ENCODE peak calls at places on chromosomes 3 and 15, in six cellular contexts. N is CD8-positive, alpha-beta T cell; T is NCI-H1105; A is activated naive CD8-positive, alpha-beta T cell treated with anti-CD3 and anti-CD28 coated beads, Interleukin-2, amount 50 U/mL, for 24 hours; G is NCI-H345; B is HL-60. Q is an unnamed sample.

GRCh38 chr3:33900809-33901505 is 102.5 kb downstream of the PDCD6IP start:
- DNase-seq in G (no peak), N (no peak), A (no peak), T (no peak), B (no peak), Q (no peak)

GRCh38 chr3:112078125-112079083 is 7.8 kb upstream of the C3orf52 start:
- DNase-seq in G (no peak), A (no peak), N (no peak), T (no peak), B (no peak), Q (no peak)

GRCh38 chr3:18378218-18378617 is 46.9 kb downstream of the SATB1 start:
- DNase-seq in T (peak), B (no peak), A (no peak), G (peak), N (no peak), Q (no peak)

GRCh38 chr15:67521770-67522568 is 1.0 kb downstream of the C15orf61 start:
- DNase-seq in N (no peak), A (no peak), B (no peak), G (peak), T (no peak), Q (no peak)

GRCh38 chr3:151925876-151926275 is 52.4 kb downstream of the SUCNR1 start:
- DNase-seq in G (no peak), B (no peak), A (no peak), T (no peak), N (no peak), Q (peak)

GRCh38 chr3:37906734-37907282 is 45.1 kb downstream of the CTDSPL start:
- DNase-seq in B (no peak), N (no peak), G (no peak), A (peak), T (no peak), Q (no peak)

GRCh38 chr3:13058346-13059120 is 14.7 kb downstream of the IQSEC1 start:
- DNase-seq in N (no peak), A (no peak), T (no peak), G (no peak), B (no peak), Q (no peak)

GRCh38 chr15:29064290-29064689 is 178.5 kb downstream of the APBA2 start:
- DNase-seq in T (no peak), A (no peak), N (no peak), B (no peak), G (no peak), Q (no peak)

GRCh38 chr3:159804726-159805410 is 183.8 kb upstream of the IL12A start:
- DNase-seq in A (peak), G (peak), B (no peak), T (peak), N (no peak), Q (no peak)

GRCh38 chr15:57355259-57355658 is 21.0 kb upstream of the CGNL1 start:
- DNase-seq in A (no peak), G (no peak), T (peak), B (no peak), N (no peak), Q (no peak)

GRCh38 chr15:88776646-88777045 is 26.6 kb upstream of the ACAN start:
- DNase-seq in B (no peak), T (no peak), A (no peak), N (no peak), G (no peak), Q (no peak)

GRCh38 chr15:100863406-100864198 is 16.0 kb upstream of the ALDH1A3 start:
- DNase-seq in A (no peak), G (no peak), T (no peak), N (no peak), B (no peak), Q (peak)

GRCh38 chr3:141686477-141687280 is 51.4 kb upstream of the RNF7 start:
- DNase-seq in T (peak), G (no peak), N (no peak), B (no peak), A (no peak), Q (peak)

GRCh38 chr15:93034512-93034911 is 54.5 kb downstream of the RGMA start:
- DNase-seq in N (no peak), A (no peak), B (no peak), G (no peak), T (no peak), Q (no peak)

GRCh38 chr15:63979227-63979793 is 67.0 kb downstream of the DAPK2 start:
- DNase-seq in B (no peak), G (no peak), N (no peak), T (no peak), A (no peak), Q (peak)

GRCh38 chr15:38389924-38390542 is 63.9 kb upstream of the FAM98B start:
- DNase-seq in N (peak), G (peak), B (peak), T (no peak), A (peak), Q (no peak)

GRCh38 chr3:172120912-172121311 is 81.5 kb downstream of the FNDC3B start:
- DNase-seq in B (no peak), T (no peak), N (no peak), G (no peak), A (no peak), Q (no peak)

GRCh38 chr3:178712247-178712646 is 176.0 kb downstream of the KCNMB2 start:
- DNase-seq in A (no peak), N (no peak), G (no peak), B (no peak), T (no peak), Q (no peak)

GRCh38 chr15:50906954-50907865 is 1.3 kb upstream of the AP4E1 start:
- DNase-seq in B (no peak), G (no peak), T (no peak), N (peak), A (peak), Q (no peak)

GRCh38 chr15:69973102-69973714 is 124.5 kb downstream of the TLE3 start:
- DNase-seq in B (peak), A (peak), G (no peak), T (no peak), N (peak), Q (no peak)